ENCODE peak calls at places on chromosomes 6 and 20, in ten cellular contexts. J, F, E, W, S, P, A, G, C and D are unnamed samples.

GRCh38 chr6:125095501-125096301 is 57.9 kb upstream of the TPD52L1 start:
- DNase-seq in J (peak), F (no peak), C (no peak), S (no peak), A (no peak), G (no peak), W (no peak), E (no peak), P (no peak), D (no peak)

GRCh38 chr6:126180585-126180984 is 159.3 kb upstream of the CENPW start:
- DNase-seq in J (peak), F (no peak), E (no peak), S (no peak), P (no peak), A (no peak), C (no peak), G (no peak), W (no peak), D (no peak)

GRCh38 chr6:41966961-41967311 is 25.3 kb upstream of the CCND3 start:
- DNase-seq in E (no peak), A (no peak), J (peak), C (no peak), G (no peak), S (no peak), F (no peak), P (no peak), W (no peak), D (no peak)

GRCh38 chr20:40744494-40745175 is 55.6 kb upstream of the MAFB start:
- DNase-seq in F (peak), G (no peak), P (no peak), W (no peak), J (no peak), A (no peak), E (no peak), S (no peak), C (no peak), D (no peak)

GRCh38 chr20:25281541-25281991 is 33.7 kb downstream of the PYGB start:
- DNase-seq in W (no peak), E (no peak), G (no peak), A (peak), S (no peak), F (peak), C (peak), P (peak), J (no peak), D (no peak)

GRCh38 chr20:50023116-50023802 is 40.5 kb downstream of the SNAI1 start:
- DNase-seq in P (no peak), S (no peak), F (peak), E (no peak), G (no peak), A (no peak), C (no peak), J (no peak), W (no peak), D (no peak)

GRCh38 chr6:31299511-31299910 is 27.6 kb upstream of the HLA-C start:
- DNase-seq in G (no peak), J (no peak), P (no peak), F (no peak), E (no peak), C (no peak), W (no peak), S (no peak), A (no peak), D (no peak)

GRCh38 chr6:33721529-33721928 is 10.0 kb upstream of the UQCC2 start:
- DNase-seq in J (no peak), S (no peak), C (no peak), P (no peak), A (no peak), W (no peak), E (no peak), G (no peak), F (no peak), D (no peak)

GRCh38 chr6:111265842-111266241 is 178.5 kb downstream of the SLC16A10 start:
- DNase-seq in S (no peak), F (no peak), W (no peak), E (no peak), A (no peak), P (no peak), C (no peak), J (peak), G (no peak), D (no peak)

GRCh38 chr6:38306915-38307314 is 332.8 kb downstream of the BTBD9 start:
- DNase-seq in S (no peak), A (no peak), P (no peak), W (no peak), C (no peak), G (no peak), F (peak), J (no peak), E (no peak), D (no peak)

GRCh38 chr6:54098450-54099044 is 12.7 kb upstream of the MLIP start:
- DNase-seq in A (no peak), P (no peak), W (no peak), J (no peak), G (no peak), E (no peak), F (no peak), C (no peak), S (no peak), D (no peak)

GRCh38 chr6:34491091-34491430 is 25.2 kb downstream of the PACSIN1 start:
- DNase-seq in F (no peak), G (no peak), C (peak), W (no peak), J (peak), E (no peak), S (no peak), A (no peak), P (no peak), D (no peak)

GRCh38 chr6:13485303-13485702 is 2.1 kb downstream of the GFOD1 start:
- DNase-seq in W (no peak), J (no peak), S (no peak), F (no peak), P (no peak), E (no peak), C (no peak), G (no peak), A (no peak), D (no peak)

GRCh38 chr6:80341330-80341729 is 234.9 kb downstream of the BCKDHB start:
- DNase-seq in S (no peak), A (no peak), F (no peak), G (no peak), W (no peak), E (no peak), J (peak), C (no peak), P (no peak), D (no peak)

GRCh38 chr6:127481628-127482027 is 22.4 kb upstream of the KIAA0408 start:
- DNase-seq in C (no peak), G (no peak), E (no peak), A (no peak), J (peak), S (no peak), W (no peak), F (no peak), P (no peak), D (no peak)

GRCh38 chr6:147738516-147739187 is 230.2 kb downstream of the SAMD5 start:
- DNase-seq in C (no peak), F (no peak), S (no peak), J (peak), P (no peak), W (no peak), G (no peak), A (no peak), E (no peak), D (peak)

GRCh38 chr6:129759851-129760595 is 50.0 kb upstream of the ARHGAP18 start:
- DNase-seq in P (no peak), J (no peak), S (no peak), E (no peak), W (no peak), G (no peak), F (no peak), C (no peak), A (no peak), D (no peak)

GRCh38 chr6:99334526-99335127 is 14.8 kb downstream of the FAXC start:
- DNase-seq in F (peak), S (no peak), P (no peak), W (no peak), A (no peak), J (peak), G (no peak), C (peak), E (no peak), D (peak)

GRCh38 chr6:19382676-19383075 is 454.5 kb upstream of the ID4 start:
- DNase-seq in P (no peak), G (no peak), C (no peak), S (no peak), F (no peak), E (no peak), J (no peak), A (no peak), W (no peak), D (peak)

GRCh38 chr6:35543459-35544193 is 30.9 kb upstream of the TULP1 start:
- DNase-seq in W (no peak), C (peak), G (no peak), P (no peak), E (no peak), F (no peak), J (no peak), S (no peak), A (no peak), D (no peak)

GRCh38 chr6:125251516-125252229 is 50.1 kb downstream of the HDDC2 start:
- DNase-seq in F (no peak), P (no peak), C (no peak), G (no peak), J (no peak), E (no peak), S (no peak), A (no peak), W (no peak), D (no peak)

GRCh38 chr6:26172496-26172958 is 85.3 kb downstream of the HFE start:
- DNase-seq in F (peak), A (no peak), E (no peak), G (no peak), J (peak), P (no peak), S (no peak), W (no peak), C (no peak), D (no peak)

GRCh38 chr6:152959333-152959732 is 23.5 kb downstream of the FBXO5 start:
- DNase-seq in W (no peak), F (no peak), P (no peak), G (no peak), S (no peak), J (no peak), C (no peak), A (no peak), E (no peak), D (no peak)

GRCh38 chr20:4445331-4445730 is 276.4 kb upstream of the PRND start:
- DNase-seq in E (no peak), F (no peak), J (no peak), C (no peak), G (no peak), P (no peak), S (no peak), A (no peak), W (no peak), D (no peak)